ENCODE peak calls at places on chromosomes 6 and 20, in eight cellular contexts. L is neuronal stem cell, X is tibial artery, M is ovary, J is uterus, K is substantia nigra, S is endodermal cell, C is mesenchymal stem cell. N is an unnamed sample.

GRCh38 chr20:18304618-18305017 is 16.3 kb downstream of the ZNF133 start:
- DNase-seq in J (no peak), C (peak), K (no peak), S (no peak), M (no peak), L (no peak), X (no peak), N (no peak)

GRCh38 chr20:47456952-47457724 is 44.5 kb upstream of the NCOA3 start:
- DNase-seq in M (no peak), L (no peak), C (peak), K (no peak), X (no peak), J (no peak), S (no peak), N (no peak)

GRCh38 chr6:11011787-11012234 is 32.3 kb downstream of the ELOVL2 start:
- DNase-seq in K (no peak), X (no peak), C (no peak), J (no peak), S (peak), M (no peak), L (no peak), N (no peak)

GRCh38 chr6:109478222-109478805 is 4.7 kb downstream of the ZBTB24 start:
- DNase-seq in X (no peak), M (no peak), C (no peak), S (no peak), L (no peak), K (no peak), J (no peak), N (no peak)

GRCh38 chr6:159836294-159837140 is 36.4 kb downstream of the PNLDC1 start:
- DNase-seq in C (no peak), L (no peak), X (peak), M (peak), K (no peak), J (peak), S (no peak), N (no peak)

GRCh38 chr6:137767931-137768690 is 98.9 kb upstream of the TNFAIP3 start:
- DNase-seq in X (no peak), M (no peak), C (peak), L (no peak), K (no peak), S (no peak), J (no peak), N (no peak)

GRCh38 chr6:55496201-55496600 is 82.8 kb downstream of the HMGCLL1 start:
- DNase-seq in X (no peak), C (no peak), M (no peak), J (no peak), K (no peak), L (no peak), S (no peak), N (no peak)

GRCh38 chr20:32465092-32465900 is 107.2 kb downstream of the ASXL1 start:
- DNase-seq in X (no peak), C (peak), L (no peak), J (peak), K (no peak), M (peak), S (no peak), N (no peak)

GRCh38 chr6:54929245-54929909 is 82.8 kb downstream of the FAM83B start:
- DNase-seq in M (no peak), S (no peak), J (no peak), C (no peak), K (no peak), L (no peak), X (no peak), N (no peak)

GRCh38 chr6:80547827-80548226 is 441.4 kb downstream of the BCKDHB start:
- DNase-seq in K (no peak), C (peak), X (no peak), L (no peak), M (no peak), S (no peak), J (no peak), N (peak)

GRCh38 chr6:4804095-4804494 is 27.9 kb downstream of the CDYL start:
- DNase-seq in S (peak), X (no peak), C (peak), J (no peak), M (no peak), K (no peak), L (no peak), N (peak)

GRCh38 chr6:157443066-157443800 is 62.2 kb downstream of the ZDHHC14 start:
- DNase-seq in L (no peak), X (no peak), J (no peak), M (no peak), K (no peak), C (peak), S (no peak), N (peak)

GRCh38 chr6:157047328-157047727 is 270.1 kb downstream of the ARID1B start:
- DNase-seq in K (no peak), L (no peak), C (no peak), M (no peak), J (no peak), S (no peak), X (no peak), N (no peak)

GRCh38 chr6:105606871-105607421 is 204.1 kb upstream of the PREP start:
- DNase-seq in C (no peak), S (no peak), K (no peak), M (no peak), L (no peak), X (no peak), J (no peak), N (no peak)
- H3K27ac ChIP-seq in C (peak), S (no peak), K (no peak), M (no peak), L (no peak), X (no peak), J (no peak), N (peak)

GRCh38 chr20:58510921-58511320 is 4.3 kb downstream of the APCDD1L start:
- DNase-seq in L (no peak), S (no peak), K (no peak), X (no peak), J (no peak), M (no peak), C (no peak), N (no peak)
- H3K27ac ChIP-seq in L (no peak), S (no peak), K (no peak), X (no peak), J (no peak), M (no peak), C (no peak), N (no peak)

GRCh38 chr6:16706029-16706428 is 55.2 kb downstream of the ATXN1 start:
- DNase-seq in L (no peak), X (no peak), M (no peak), K (no peak), C (no peak), S (no peak), J (no peak), N (no peak)

GRCh38 chr6:16711551-16712249 is 49.6 kb downstream of the ATXN1 start:
- DNase-seq in K (no peak), S (no peak), J (no peak), C (no peak), M (no peak), L (no peak), X (no peak), N (no peak)

GRCh38 chr6:16705403-16705993 is 55.8 kb downstream of the ATXN1 start:
- DNase-seq in J (no peak), M (no peak), X (no peak), C (no peak), K (no peak), S (no peak), L (no peak), N (no peak)

GRCh38 chr6:16704706-16705402 is 56.4 kb downstream of the ATXN1 start:
- DNase-seq in K (no peak), S (no peak), X (no peak), L (no peak), C (peak), J (no peak), M (no peak), N (no peak)

DNA sequence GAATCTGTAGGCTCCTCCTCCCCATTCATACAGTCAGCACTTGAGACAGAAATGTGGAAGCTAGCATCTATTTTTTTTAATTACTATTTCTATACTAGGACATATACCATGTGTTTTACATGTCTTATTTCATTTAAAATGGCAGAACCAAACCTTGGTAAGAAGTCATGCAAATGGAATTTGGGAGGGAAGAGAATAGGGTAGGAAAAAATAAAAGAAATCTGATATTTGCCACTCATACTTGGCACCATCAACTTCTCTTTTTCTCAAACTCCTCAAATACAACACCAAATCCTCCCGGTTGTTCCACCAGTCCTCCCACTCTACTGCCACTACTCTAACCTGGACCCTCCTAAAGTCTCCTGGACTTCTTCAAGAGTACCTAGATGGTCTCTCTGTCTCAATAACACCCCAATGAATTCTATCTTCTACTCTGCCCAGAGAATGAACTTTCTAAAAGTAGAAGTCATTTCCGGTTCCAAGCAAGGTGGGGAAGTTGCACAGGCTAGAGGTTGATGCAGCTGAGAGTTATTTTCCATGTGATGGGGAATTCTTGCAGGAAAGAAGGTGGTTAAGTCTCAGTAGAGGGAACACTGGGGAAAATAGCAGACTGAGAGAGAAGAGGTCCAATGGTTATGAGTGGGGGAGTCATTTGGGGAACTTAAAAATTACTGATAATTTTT is 54.0 kb downstream of the ATXN1 start:
- DNase-seq in X (no peak), L (no peak), C (no peak), J (no peak), K (no peak), S (no peak), M (no peak), N (no peak)
- H3K27ac ChIP-seq in X (peak), L (no peak), C (no peak), J (no peak), K (peak), S (no peak), M (no peak), N (peak)

DNA sequence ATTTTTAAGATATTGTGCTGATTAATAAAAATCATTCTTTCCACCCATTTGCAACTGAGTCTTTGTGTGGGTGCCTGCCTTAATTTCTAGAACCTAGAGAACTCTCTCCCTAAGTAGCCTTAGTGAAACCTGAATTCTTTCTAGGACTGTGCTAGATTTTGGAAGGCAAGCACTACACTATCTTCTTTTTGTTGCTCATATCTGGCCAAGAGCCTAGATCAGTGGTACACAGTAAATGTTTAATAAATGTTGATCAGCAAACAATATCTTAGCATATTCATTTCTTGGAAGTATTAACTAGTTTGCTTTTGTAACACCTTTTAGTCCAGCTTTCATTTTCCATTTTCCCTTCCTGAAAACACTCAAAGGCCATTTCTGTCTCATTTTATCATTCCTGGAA is 108.5 kb upstream of the CARMIL1 start:
- DNase-seq in K (no peak), X (no peak), C (no peak), L (no peak), M (no peak), J (no peak), S (no peak), N (no peak)
- H3K27ac ChIP-seq in K (no peak), X (peak), C (no peak), L (no peak), M (no peak), J (peak), S (no peak), N (no peak)

GRCh38 chr6:14810021-14810420 is 435.8 kb upstream of the JARID2 start:
- DNase-seq in X (no peak), J (no peak), S (no peak), L (no peak), M (no peak), K (no peak), C (no peak), N (no peak)
- H3K27ac ChIP-seq in X (no peak), J (no peak), S (no peak), L (no peak), M (no peak), K (no peak), C (no peak), N (no peak)

DNA sequence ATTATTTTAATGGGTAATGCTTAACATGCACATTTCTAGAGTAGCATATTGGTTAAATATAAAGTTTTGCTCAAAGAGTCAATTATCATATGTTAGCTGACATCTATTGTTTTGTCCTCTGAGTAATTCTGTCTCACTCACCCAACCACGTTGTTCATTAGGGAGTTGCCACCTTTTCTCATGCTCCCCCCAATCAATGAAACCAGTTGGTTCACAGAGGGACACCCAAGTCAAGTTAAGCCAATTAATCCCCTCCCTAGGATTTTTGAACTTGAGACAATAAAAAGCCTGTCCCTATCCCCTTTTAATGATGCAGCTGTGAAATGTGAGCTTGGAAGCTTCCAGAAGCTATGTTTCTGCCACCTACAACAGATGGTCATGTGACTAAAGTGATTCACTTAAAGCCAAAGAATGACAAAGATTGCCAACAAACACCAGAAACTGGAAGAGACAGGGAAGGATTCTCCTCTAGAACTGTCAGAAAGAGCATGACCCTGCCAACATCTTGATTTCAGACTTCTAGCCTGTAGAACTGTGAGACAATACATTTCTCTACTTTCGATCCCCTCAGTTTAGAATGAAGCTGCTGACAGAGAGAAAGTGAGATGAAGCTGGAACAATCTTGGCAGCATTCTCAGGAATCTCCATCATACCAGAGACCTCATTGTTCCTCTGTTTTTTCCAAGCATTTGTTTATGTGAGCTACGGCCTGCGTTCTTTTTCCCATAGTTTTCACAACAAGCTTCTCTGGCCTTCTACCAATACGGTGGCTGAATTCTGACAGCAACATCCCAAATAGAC is 57.9 kb upstream of the TPD52L1 start:
- DNase-seq in S (no peak), C (peak), L (no peak), J (no peak), K (no peak), X (no peak), M (no peak), N (no peak)
- H3K27ac ChIP-seq in S (no peak), C (peak), L (no peak), J (no peak), K (peak), X (no peak), M (no peak), N (peak)

DNA sequence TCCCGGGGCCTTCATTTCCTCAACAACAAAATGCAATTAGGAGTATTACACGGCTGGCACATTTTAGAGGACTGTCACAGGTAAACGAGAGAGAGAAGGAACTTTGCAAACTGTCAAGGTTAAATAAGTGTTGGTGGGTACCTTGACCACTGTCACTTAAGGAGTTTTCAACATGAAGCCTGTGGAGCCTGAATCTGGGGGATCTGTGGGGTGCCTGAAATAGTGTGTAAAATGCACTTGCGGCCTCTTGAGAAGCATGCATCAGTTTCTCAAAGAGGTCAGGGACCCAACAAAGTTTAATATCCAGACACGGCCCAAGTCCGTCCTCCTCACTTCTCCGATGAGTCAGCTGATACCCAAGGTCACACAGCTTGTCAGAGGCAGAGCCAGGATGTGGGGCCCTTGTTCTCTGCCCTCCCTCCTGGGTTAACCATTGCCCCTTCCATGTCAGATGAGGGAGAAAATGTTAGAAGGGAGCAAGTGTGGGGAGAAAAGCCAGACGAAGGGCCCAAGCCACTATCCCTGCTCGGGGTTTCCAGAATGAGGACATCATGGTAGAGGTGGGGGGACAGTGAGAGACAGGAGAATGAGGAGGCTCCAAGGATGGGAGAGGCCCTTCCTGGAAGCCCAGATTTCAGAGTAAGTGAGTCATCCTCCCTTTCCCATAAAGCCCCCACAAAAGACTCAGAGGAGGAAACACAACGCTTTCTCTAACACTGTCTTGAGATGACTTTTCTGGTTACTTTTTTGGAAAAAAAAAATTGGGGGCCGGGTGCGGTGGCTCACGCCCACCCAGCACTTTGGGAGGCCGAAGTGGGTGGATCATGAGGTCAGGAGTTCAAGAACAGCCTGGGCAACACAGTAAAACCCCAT is 42.2 kb downstream of the C6orf132 start:
- DNase-seq in X (no peak), L (no peak), K (no peak), S (no peak), M (peak), J (no peak), C (peak), N (no peak)
- H3K27ac ChIP-seq in X (no peak), L (no peak), K (no peak), S (no peak), M (no peak), J (peak), C (peak), N (peak)

N was measured in epithelial cell of prostate.